ENCODE peak calls at places on chromosomes 5 and 9, in seven cellular contexts. F is right lobe of liver, H is thyroid gland, N is IMR-90, D is uterus, V is A549, W is heart left ventricle. G is an unnamed sample. For H3K4me1, the result is how much of the 10 kb centered on the place peaks cover.

GRCh38 chr5:83472508-83473343 is 1.2 kb downstream of the VCAN start:
- DNase-seq in F (no peak), H (peak), N (no peak), D (peak), V (peak), W (peak), G (peak)

GRCh38 chr5:61089351-61089750 is 72.9 kb downstream of the SMIM15 start:
- DNase-seq in F (no peak), H (no peak), N (peak), D (no peak), V (no peak), W (no peak), G (no peak)

GRCh38 chr9:17402309-17402708 is 176.6 kb upstream of the SH3GL2 start:
- DNase-seq in F (no peak), H (no peak), N (peak), D (no peak), V (no peak), W (no peak), G (no peak)

GRCh38 chr9:14136646-14137370 is 177.1 kb downstream of the NFIB start:
- DNase-seq in F (no peak), H (no peak), N (no peak), D (no peak), V (no peak), W (no peak), G (no peak)

GRCh38 chr9:122827759-122828090 is 663 bp downstream of the PDCL start:
- DNase-seq in F (no peak), H (no peak), N (peak), D (no peak), V (peak), W (no peak), G (no peak)

GRCh38 chr9:27880640-27881039 is 307.4 kb upstream of the C9orf72 start:
- DNase-seq in F (no peak), H (no peak), N (no peak), D (no peak), V (no peak), W (no peak), G (no peak)

GRCh38 chr9:124231095-124231743 is 26.5 kb upstream of the NEK6 start:
- DNase-seq in F (no peak), H (no peak), N (no peak), D (no peak), V (no peak), W (no peak), G (no peak)

GRCh38 chr5:168270446-168270845 is 21.0 kb upstream of the WWC1 start:
- DNase-seq in F (no peak), H (no peak), N (peak), D (no peak), V (no peak), W (no peak), G (no peak)

GRCh38 chr9:37412431-37413151 is 9.9 kb upstream of the GRHPR start:
- DNase-seq in F (no peak), H (no peak), N (peak), D (no peak), V (no peak), W (no peak), G (no peak)

GRCh38 chr5:119288364-119289047 is 67.3 kb upstream of the TNFAIP8 start:
- DNase-seq in F (no peak), H (no peak), N (peak), D (no peak), V (no peak), W (no peak), G (no peak)

GRCh38 chr9:133754187-133754586 is 16.0 kb upstream of the SARDH start:
- DNase-seq in F (no peak), H (no peak), N (no peak), D (no peak), V (no peak), W (no peak), G (no peak)

GRCh38 chr9:89638897-89639296 is 34.1 kb downstream of the GADD45G start:
- DNase-seq in F (no peak), H (no peak), N (no peak), D (no peak), V (no peak), W (no peak), G (no peak)

GRCh38 chr5:139061274-139061673 is 136.9 kb downstream of the SIL1 start:
- DNase-seq in F (peak), H (peak), N (peak), D (peak), V (no peak), W (peak), G (no peak)

GRCh38 chr5:123610665-123611406 is 98.9 kb downstream of the CSNK1G3 start:
- DNase-seq in F (no peak), H (no peak), N (peak), D (peak), V (peak), W (no peak), G (no peak)

GRCh38 chr5:131795879-131796792 is 681 bp downstream of the FNIP1 start:
- DNase-seq in F (peak), H (peak), N (peak), D (peak), V (peak), W (peak), G (peak)

GRCh38 chr9:89999176-89999533 is 394.3 kb downstream of the GADD45G start:
- DNase-seq in F (peak), H (peak), N (no peak), D (no peak), V (no peak), W (no peak), G (no peak)

GRCh38 chr9:69066955-69067354 is 31.4 kb downstream of the FXN start:
- DNase-seq in F (no peak), H (no peak), N (no peak), D (no peak), V (no peak), W (no peak), G (no peak)

GRCh38 chr9:126616521-126616976 is 2.8 kb downstream of the LMX1B start:
- DNase-seq in F (no peak), H (no peak), N (no peak), D (no peak), V (no peak), W (no peak), G (no peak)

GRCh38 chr5:157761690-157762611 is 18.4 kb downstream of the LSM11 start:
- DNase-seq in F (peak), H (no peak), N (peak), D (peak), V (peak), W (no peak), G (no peak)

GRCh38 chr5:143258559-143259253 is 144.8 kb downstream of the NR3C1 start:
- DNase-seq in F (no peak), H (no peak), N (peak), D (no peak), V (no peak), W (no peak), G (no peak)

GRCh38 chr9:33106827-33107621 is 30.6 kb upstream of the SMU1 start:
- DNase-seq in F (no peak), H (no peak), N (peak), D (peak), V (no peak), W (peak), G (no peak)

GRCh38 chr9:22136446-22137140 is 127.5 kb upstream of the CDKN2B start:
- DNase-seq in F (no peak), H (no peak), N (peak), D (no peak), V (no peak), W (no peak), G (no peak)

DNA sequence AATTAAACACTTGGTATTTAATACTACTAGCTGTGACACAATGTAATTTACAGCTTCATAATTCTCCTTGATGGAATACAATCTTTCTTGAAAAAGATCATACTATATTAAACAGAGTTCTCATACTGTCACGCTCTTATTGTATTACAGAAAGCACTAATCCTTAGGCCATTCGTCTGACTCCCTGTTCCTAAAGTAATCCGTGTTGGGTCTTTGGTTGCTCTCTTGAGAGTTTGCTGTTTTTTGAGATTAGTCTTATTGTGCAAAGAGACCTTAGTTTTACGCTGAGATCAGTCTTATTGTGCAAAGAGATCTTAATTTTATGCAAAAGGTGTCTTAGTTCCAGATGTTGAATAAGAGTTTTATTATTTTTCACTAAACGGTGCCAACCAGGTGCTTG is 190.6 kb downstream of the ISL1 start:
- DNase-seq in F (no peak), H (no peak), N (no peak), D (no peak), V (no peak), W (no peak), G (no peak)
- TF ChIP-seq POLR2A in F (no peak), H (no peak), N (no peak), D (no peak), V (no peak), W (no peak), G (no peak)

GRCh38 chr5:160262665-160263064 is 33.4 kb downstream of the FABP6 start:
- DNase-seq in F (no peak), H (no peak), N (no peak), D (no peak), V (no peak), W (no peak), G (no peak)
- H3K4me1 ChIP-seq in F (under half), H (half or more), N (under half), D (under half), V (under half), W (under half), G (under half)

GRCh38 chr5:88890070-88890781 is 7.2 kb upstream of the MEF2C start:
- DNase-seq in F (no peak), H (no peak), N (no peak), D (no peak), V (no peak), W (no peak), G (no peak)
- H3K27ac ChIP-seq in F (peak), H (peak), N (no peak), D (peak), V (no peak), W (peak), G (peak)

DNA sequence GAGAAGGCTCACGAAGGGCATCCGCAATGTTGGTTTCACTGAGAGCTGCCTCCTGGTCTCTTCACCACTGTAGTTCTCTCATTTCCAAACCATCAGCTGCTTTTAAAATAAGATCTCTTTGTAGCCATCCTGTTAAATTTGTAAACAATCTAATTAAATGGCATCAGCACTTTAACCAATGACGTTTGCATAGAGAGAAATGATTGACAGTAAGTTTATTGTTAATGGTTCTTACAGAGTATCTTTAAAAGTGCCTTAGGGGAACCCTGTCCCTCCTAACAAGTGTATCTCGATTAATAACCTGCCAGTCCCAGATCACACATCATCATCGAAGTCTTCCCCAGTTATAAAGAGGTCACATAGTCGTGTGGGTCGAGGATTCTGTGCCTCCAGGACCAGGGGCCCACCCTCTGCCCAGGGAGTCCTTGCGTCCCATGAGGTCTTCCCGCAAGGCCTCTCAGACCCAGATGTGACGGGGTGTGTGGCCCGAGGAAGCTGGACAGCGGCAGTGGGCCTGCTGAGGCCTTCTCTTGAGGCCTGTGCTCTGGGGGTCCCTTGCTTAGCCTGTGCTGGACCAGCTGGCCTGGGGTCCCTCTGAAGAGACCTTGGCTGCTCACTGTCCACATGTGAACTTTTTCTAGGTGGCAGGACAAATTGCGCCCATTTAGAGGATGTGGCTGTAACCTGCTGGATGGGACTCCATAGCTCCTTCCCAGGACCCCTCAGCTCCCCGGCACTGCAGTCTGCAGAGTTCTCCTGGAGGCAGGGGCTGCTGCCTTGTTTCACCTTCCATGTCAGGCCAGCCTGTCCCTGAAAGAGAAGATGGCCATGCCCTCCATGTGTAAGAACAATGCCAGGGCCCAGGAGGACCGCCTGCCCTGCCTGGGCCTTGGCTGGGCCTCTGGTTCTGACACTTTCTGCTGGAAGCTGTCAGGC is 16.6 kb downstream of the SQSTM1 start:
- DNase-seq in F (no peak), H (no peak), N (no peak), D (no peak), V (no peak), W (no peak), G (no peak)
- TF ChIP-seq POLR2A in F (peak), H (no peak), N (no peak), D (no peak), V (no peak), W (no peak), G (no peak)

GRCh38 chr9:136920069-136920468 is 24.5 kb downstream of the FBXW5 start:
- DNase-seq in F (no peak), H (no peak), N (no peak), D (no peak), V (no peak), W (no peak), G (no peak)
- H3K4me1 ChIP-seq in F (under half), H (under half), N (under half), D (under half), V (under half), W (under half), G (under half)

GRCh38 chr5:173878224-173878967 is 9.8 kb upstream of the CPEB4 start:
- DNase-seq in F (peak), H (peak), N (no peak), D (peak), V (no peak), W (peak), G (no peak)
- H3K27ac ChIP-seq in F (no peak), H (peak), N (no peak), D (peak), V (peak), W (peak), G (no peak)

GRCh38 chr5:34838785-34839714 is at the start of gene TTC23L:
- DNase-seq in F (peak), H (peak), N (peak), D (peak), V (peak), W (peak), G (peak)
- TF ChIP-seq POLR2A in F (peak), H (no peak), N (no peak), D (no peak), V (peak), W (no peak), G (no peak)

GRCh38 chr9:95764920-95765319 is 110.6 kb upstream of the ERCC6L2 start:
- DNase-seq in F (no peak), H (no peak), N (no peak), D (no peak), V (no peak), W (no peak), G (no peak)
- H3K4me1 ChIP-seq in F (under half), H (under half), N (under half), D (under half), V (under half), W (under half), G (under half)

GRCh38 chr5:170413897-170414296 is 24.7 kb upstream of the KCNMB1 start:
- DNase-seq in F (no peak), H (no peak), N (no peak), D (no peak), V (no peak), W (no peak), G (no peak)
- H3K27ac ChIP-seq in F (no peak), H (no peak), N (no peak), D (no peak), V (no peak), W (no peak), G (no peak)